ENCODE peak calls at places on chromosomes 11 and 22, in six cellular contexts. I, Q, Y, F, Z and T are unnamed samples.

GRCh38 chr22:43412808-43413785 is 1.3 kb downstream of the MPPED1 start:
- ATAC-seq in Y (peak; percentile 78), Z (no peak), I (no peak), F (no peak), Q (no peak), T (no peak)

GRCh38 chr11:28284206-28284605 is 176.0 kb downstream of the METTL15 start:
- ATAC-seq in Z (no peak), Y (no peak), F (no peak), Q (no peak), I (no peak), T (no peak)

GRCh38 chr11:67105964-67106363 is 13.1 kb upstream of the KDM2A start:
- ATAC-seq in Q (no peak), F (no peak), I (no peak), Z (no peak), Y (no peak), T (no peak)

GRCh38 chr22:34414467-34415440 is 494.5 kb upstream of the LARGE1 start:
- ATAC-seq in Q (peak; percentile 47), Y (no peak), Z (peak; percentile 44), I (peak; percentile 56), F (peak; percentile 30), T (peak; percentile 21)

GRCh38 chr11:109112748-109113378 is 309.1 kb upstream of the C11orf87 start:
- ATAC-seq in Y (no peak), Q (peak; percentile 48), F (no peak), I (no peak), Z (no peak), T (no peak)

GRCh38 chr11:107859459-107860239 is 1.1 kb upstream of the SLC35F2 start:
- ATAC-seq in I (no peak), F (no peak), Y (peak; percentile 50), Z (no peak), Q (no peak), T (peak; percentile 29)

GRCh38 chr11:134532921-134533421 is 120.9 kb upstream of the B3GAT1 start:
- ATAC-seq in F (no peak), Z (no peak), I (no peak), Y (no peak), Q (no peak), T (no peak)

GRCh38 chr11:89321401-89321800 is 143.7 kb downstream of the TYR start:
- ATAC-seq in Q (no peak), Y (no peak), I (no peak), F (no peak), Z (no peak), T (no peak)

GRCh38 chr11:65187146-65187675 is 5.5 kb downstream of the CAPN1 start:
- ATAC-seq in Q (no peak), Z (no peak), F (no peak), I (no peak), Y (no peak), T (no peak)

GRCh38 chr22:20021196-20022181 is 579 bp downstream of the TANGO2 start:
- ATAC-seq in Z (peak; percentile 17), Q (peak; percentile 22), F (peak; percentile 9), I (peak; percentile 36), Y (peak; percentile 58), T (peak; percentile 5)

GRCh38 chr22:47847281-47847890 is 1084.9 kb downstream of the TBC1D22A start:
- ATAC-seq in I (no peak), F (no peak), Y (no peak), Q (no peak), Z (no peak), T (no peak)

GRCh38 chr11:127345819-127346459 is 345.4 kb upstream of the KIRREL3 start:
- ATAC-seq in Z (no peak), F (no peak), Y (no peak), Q (no peak), I (no peak), T (no peak)

GRCh38 chr22:48187272-48187855 is 1424.9 kb downstream of the TBC1D22A start:
- ATAC-seq in F (no peak), Q (no peak), Z (no peak), Y (no peak), I (no peak), T (no peak)

GRCh38 chr11:62554377-62554776 is 7.8 kb upstream of the AHNAK start:
- ATAC-seq in Q (no peak), F (no peak), I (no peak), Y (no peak), Z (no peak), T (no peak)

GRCh38 chr22:50483106-50483505 is 1.8 kb downstream of the ADM2 start:
- ATAC-seq in Y (no peak), F (no peak), Q (no peak), Z (no peak), I (no peak), T (no peak)

GRCh38 chr11:19040051-19040450 is 20.5 kb downstream of the MRGPRX2 start:
- ATAC-seq in F (no peak), I (no peak), Z (no peak), Y (no peak), Q (no peak), T (no peak)

GRCh38 chr11:16902182-16902581 is 112.0 kb downstream of the PLEKHA7 start:
- ATAC-seq in Q (peak; percentile 92), I (peak; percentile 87), Z (no peak), Y (no peak), F (peak; percentile 26), T (peak; percentile 77)

GRCh38 chr22:17035246-17035645 is 27.2 kb upstream of the GAB4 start:
- ATAC-seq in Z (no peak), F (no peak), Y (no peak), Q (no peak), I (no peak), T (no peak)

GRCh38 chr11:103947566-103947919 is 88.9 kb upstream of the DDI1 start:
- ATAC-seq in Q (no peak), I (no peak), Z (peak; percentile 68), Y (peak; percentile 73), F (no peak), T (no peak)

GRCh38 chr22:49799431-49800075 is 28.1 kb downstream of the BRD1 start:
- ATAC-seq in Q (no peak), F (no peak), Y (no peak), I (no peak), Z (no peak), T (no peak)

GRCh38 chr11:102386376-102386775 is 39.4 kb downstream of the BIRC2 start:
- ATAC-seq in F (peak; percentile 43), I (peak; percentile 68), Y (no peak), Q (no peak), Z (no peak), T (peak; percentile 17)

GRCh38 chr11:121367434-121367833 is 74.9 kb downstream of the SC5D start:
- ATAC-seq in Y (peak; percentile 64), Z (peak; percentile 26), F (peak; percentile 81), I (peak; percentile 83), Q (peak; percentile 96), T (peak; percentile 73)

GRCh38 chr11:35073691-35074382 is 65.1 kb upstream of the CD44 start:
- ATAC-seq in Z (no peak), Q (no peak), I (peak; percentile 15), Y (no peak), F (no peak), T (peak; percentile 58)

GRCh38 chr11:15976433-15977045 is 379.8 kb downstream of the SOX6 start:
- ATAC-seq in Q (no peak), Z (peak; percentile 80), I (no peak), F (no peak), Y (peak; percentile 34), T (no peak)

GRCh38 chr22:47209547-47210023 is 447.1 kb downstream of the TBC1D22A start:
- ATAC-seq in F (no peak), Y (no peak), I (no peak), Q (no peak), Z (no peak), T (no peak)

GRCh38 chr11:72814139-72814830 is at the start of gene ATG16L2:
- ATAC-seq in Q (peak; percentile 90), Z (peak; percentile 91), I (peak; percentile 77), Y (peak; percentile 93), F (peak; percentile 69), T (peak; percentile 69)

GRCh38 chr11:59918987-59919589 is 19.1 kb upstream of the OOSP1 start:
- ATAC-seq in I (no peak), Q (no peak), Z (no peak), Y (no peak), F (no peak), T (no peak)